ENCODE peak calls at places on chromosomes 12 and 14, in four cellular contexts. One of them, this sample, is unnamed.

GRCh38 chr14:24147761-24148428 is 597 bp downstream of the RNF31 start:
- DNase-seq in fibroblast of the aortic adventitia: no peak
- DNase-seq in Caco-2: no peak
- DNase-seq in esophagus muscularis mucosa: no peak
- DNase-seq in this sample: no peak

GRCh38 chr14:90732723-90733122 is 83.5 kb downstream of the TTC7B start:
- DNase-seq in fibroblast of the aortic adventitia: no peak
- DNase-seq in Caco-2: no peak
- DNase-seq in esophagus muscularis mucosa: peak; percentile 47
- DNase-seq in this sample: no peak

GRCh38 chr14:80948291-80948690 is 6.8 kb upstream of the CEP128 start:
- DNase-seq in fibroblast of the aortic adventitia: no peak
- DNase-seq in Caco-2: no peak
- DNase-seq in esophagus muscularis mucosa: no peak
- DNase-seq in this sample: no peak

GRCh38 chr12:127722651-127723050 is 544.3 kb upstream of the TMEM132C start:
- DNase-seq in fibroblast of the aortic adventitia: no peak
- DNase-seq in Caco-2: no peak
- DNase-seq in esophagus muscularis mucosa: no peak
- DNase-seq in this sample: no peak

GRCh38 chr14:91380610-91381371 is 36.8 kb downstream of the CCDC88C start:
- DNase-seq in fibroblast of the aortic adventitia: peak; percentile 11
- DNase-seq in Caco-2: no peak
- DNase-seq in esophagus muscularis mucosa: no peak
- DNase-seq in this sample: no peak

GRCh38 chr14:32808574-32809098 is 130.0 kb upstream of the NPAS3 start:
- DNase-seq in fibroblast of the aortic adventitia: peak; percentile 16
- DNase-seq in Caco-2: no peak
- DNase-seq in esophagus muscularis mucosa: no peak
- DNase-seq in this sample: no peak

GRCh38 chr12:62789856-62790255 is 145.1 kb downstream of the PPM1H start:
- DNase-seq in fibroblast of the aortic adventitia: no peak
- DNase-seq in Caco-2: no peak
- DNase-seq in esophagus muscularis mucosa: no peak
- DNase-seq in this sample: no peak

GRCh38 chr14:52327374-52328226 is 13.5 kb downstream of the PTGER2 start:
- DNase-seq in fibroblast of the aortic adventitia: no peak
- DNase-seq in Caco-2: no peak
- DNase-seq in esophagus muscularis mucosa: no peak
- DNase-seq in this sample: no peak

GRCh38 chr12:1529862-1530591 is 64.4 kb downstream of the FBXL14 start:
- DNase-seq in fibroblast of the aortic adventitia: no peak
- DNase-seq in Caco-2: peak; percentile 38
- DNase-seq in esophagus muscularis mucosa: no peak
- DNase-seq in this sample: peak; percentile 81

GRCh38 chr14:36383674-36384421 is 63.4 kb upstream of the MBIP start:
- DNase-seq in fibroblast of the aortic adventitia: peak; percentile 1
- DNase-seq in Caco-2: no peak
- DNase-seq in esophagus muscularis mucosa: no peak
- DNase-seq in this sample: no peak

GRCh38 chr14:68295316-68295816 is 475.8 kb downstream of the RAD51B start:
- DNase-seq in fibroblast of the aortic adventitia: no peak
- DNase-seq in Caco-2: peak; percentile 66
- DNase-seq in esophagus muscularis mucosa: no peak
- DNase-seq in this sample: no peak

GRCh38 chr14:50037837-50038236 is 78.5 kb downstream of the VCPKMT start:
- DNase-seq in fibroblast of the aortic adventitia: no peak
- DNase-seq in Caco-2: no peak
- DNase-seq in esophagus muscularis mucosa: no peak
- DNase-seq in this sample: no peak

GRCh38 chr12:114448618-114448933 is 42.6 kb upstream of the TBX5 start:
- DNase-seq in fibroblast of the aortic adventitia: no peak
- DNase-seq in Caco-2: no peak
- DNase-seq in esophagus muscularis mucosa: no peak
- DNase-seq in this sample: no peak

GRCh38 chr12:45289245-45290217 is 73.6 kb downstream of the ANO6 start:
- DNase-seq in fibroblast of the aortic adventitia: no peak
- DNase-seq in Caco-2: no peak
- DNase-seq in esophagus muscularis mucosa: no peak
- DNase-seq in this sample: no peak

GRCh38 chr14:50260072-50260471 is 28.7 kb upstream of the SOS2 start:
- DNase-seq in fibroblast of the aortic adventitia: no peak
- DNase-seq in Caco-2: no peak
- DNase-seq in esophagus muscularis mucosa: no peak
- DNase-seq in this sample: no peak

GRCh38 chr12:117041798-117042170 is 57.4 kb downstream of the TESC start:
- DNase-seq in fibroblast of the aortic adventitia: no peak
- DNase-seq in Caco-2: no peak
- DNase-seq in esophagus muscularis mucosa: no peak
- DNase-seq in this sample: no peak

GRCh38 chr14:51869426-51870113 is 9.2 kb downstream of the GNG2 start:
- DNase-seq in fibroblast of the aortic adventitia: no peak
- DNase-seq in Caco-2: no peak
- DNase-seq in esophagus muscularis mucosa: no peak
- DNase-seq in this sample: no peak

GRCh38 chr14:71212683-71213107 is 305.4 kb downstream of the PCNX1 start:
- DNase-seq in fibroblast of the aortic adventitia: no peak
- DNase-seq in Caco-2: no peak
- DNase-seq in esophagus muscularis mucosa: no peak
- DNase-seq in this sample: no peak

GRCh38 chr14:52434955-52435354 is 117.3 kb downstream of the TXNDC16 start:
- DNase-seq in fibroblast of the aortic adventitia: no peak
- DNase-seq in Caco-2: no peak
- DNase-seq in esophagus muscularis mucosa: no peak
- DNase-seq in this sample: no peak

GRCh38 chr12:30926243-30927209 is at the start of gene TSPAN11:
- DNase-seq in fibroblast of the aortic adventitia: peak; percentile 16
- DNase-seq in Caco-2: no peak
- DNase-seq in esophagus muscularis mucosa: no peak
- DNase-seq in this sample: peak; percentile 89

GRCh38 chr12:104354167-104354867 is 50.8 kb downstream of the EID3 start:
- DNase-seq in fibroblast of the aortic adventitia: no peak
- DNase-seq in Caco-2: no peak
- DNase-seq in esophagus muscularis mucosa: no peak
- DNase-seq in this sample: no peak

GRCh38 chr12:126163984-126164383 is 1098.7 kb downstream of the AACS start:
- DNase-seq in fibroblast of the aortic adventitia: no peak
- DNase-seq in Caco-2: no peak
- DNase-seq in esophagus muscularis mucosa: no peak
- DNase-seq in this sample: no peak

GRCh38 chr14:94598816-94599655 is 13.2 kb upstream of the SERPINA3 start:
- DNase-seq in fibroblast of the aortic adventitia: peak; percentile 97
- DNase-seq in Caco-2: peak; percentile 64
- DNase-seq in esophagus muscularis mucosa: peak; percentile 94
- DNase-seq in this sample: no peak

GRCh38 chr12:1706284-1707016 is 15.6 kb downstream of the ADIPOR2 start:
- DNase-seq in fibroblast of the aortic adventitia: peak; percentile 39
- DNase-seq in Caco-2: no peak
- DNase-seq in esophagus muscularis mucosa: no peak
- DNase-seq in this sample: no peak

GRCh38 chr14:102044566-102044965 is 42.3 kb downstream of the HSP90AA1 start:
- DNase-seq in fibroblast of the aortic adventitia: no peak
- DNase-seq in Caco-2: no peak
- DNase-seq in esophagus muscularis mucosa: no peak
- DNase-seq in this sample: no peak

GRCh38 chr12:106883421-106883820 is 72.3 kb upstream of the TMEM263 start:
- DNase-seq in fibroblast of the aortic adventitia: peak; percentile 18
- DNase-seq in Caco-2: no peak
- DNase-seq in esophagus muscularis mucosa: no peak
- DNase-seq in this sample: no peak

GRCh38 chr14:21734457-21735074 is 60.9 kb upstream of the OR4E1 start:
- DNase-seq in fibroblast of the aortic adventitia: peak; percentile 27
- DNase-seq in Caco-2: peak; percentile 53
- DNase-seq in esophagus muscularis mucosa: no peak
- DNase-seq in this sample: peak; percentile 31

GRCh38 chr12:92049403-92049802 is 96.2 kb downstream of the BTG1 start:
- DNase-seq in fibroblast of the aortic adventitia: no peak
- DNase-seq in Caco-2: no peak
- DNase-seq in esophagus muscularis mucosa: no peak
- DNase-seq in this sample: no peak

GRCh38 chr14:68476965-68477455 is 315.9 kb downstream of the ZFP36L1 start:
- DNase-seq in fibroblast of the aortic adventitia: no peak
- DNase-seq in Caco-2: no peak
- DNase-seq in esophagus muscularis mucosa: no peak
- DNase-seq in this sample: no peak

GRCh38 chr12:109085590-109085989 is 7.7 kb downstream of the ALKBH2 start:
- DNase-seq in fibroblast of the aortic adventitia: no peak
- DNase-seq in Caco-2: no peak
- DNase-seq in esophagus muscularis mucosa: no peak
- DNase-seq in this sample: no peak

GRCh38 chr12:126663304-126664094 is 1598.3 kb downstream of the AACS start:
- DNase-seq in fibroblast of the aortic adventitia: peak; percentile 57
- DNase-seq in Caco-2: peak; percentile 2
- DNase-seq in esophagus muscularis mucosa: no peak
- DNase-seq in this sample: peak; percentile 17

GRCh38 chr12:127620956-127621355 is 646.0 kb upstream of the TMEM132C start:
- DNase-seq in fibroblast of the aortic adventitia: no peak
- DNase-seq in Caco-2: no peak
- DNase-seq in esophagus muscularis mucosa: no peak
- DNase-seq in this sample: no peak

GRCh38 chr14:99745307-99745951 is 47.8 kb upstream of the EML1 start:
- DNase-seq in fibroblast of the aortic adventitia: peak; percentile 85
- DNase-seq in Caco-2: no peak
- DNase-seq in esophagus muscularis mucosa: no peak
- DNase-seq in this sample: no peak

GRCh38 chr14:37641117-37641516 is 45.7 kb downstream of the TTC6 start:
- DNase-seq in fibroblast of the aortic adventitia: no peak
- DNase-seq in Caco-2: no peak
- DNase-seq in esophagus muscularis mucosa: no peak
- DNase-seq in this sample: no peak

GRCh38 chr12:62934799-62935674 is at the start of gene PPM1H:
- DNase-seq in fibroblast of the aortic adventitia: peak; percentile 9
- DNase-seq in Caco-2: peak; percentile 98
- DNase-seq in esophagus muscularis mucosa: no peak
- DNase-seq in this sample: peak; percentile 83

GRCh38 chr12:124681779-124682391 is 114.5 kb upstream of the NCOR2 start:
- DNase-seq in fibroblast of the aortic adventitia: peak; percentile 76
- DNase-seq in Caco-2: peak; percentile 21
- DNase-seq in esophagus muscularis mucosa: peak; percentile 94
- DNase-seq in this sample: no peak

GRCh38 chr12:42958271-42958674 is 368.7 kb upstream of the PRICKLE1 start:
- DNase-seq in fibroblast of the aortic adventitia: no peak
- DNase-seq in Caco-2: no peak
- DNase-seq in esophagus muscularis mucosa: no peak
- DNase-seq in this sample: no peak
- H3K4me3 ChIP-seq in fibroblast of the aortic adventitia: no peak overlapping the region
- H3K4me3 ChIP-seq in Caco-2: no peak overlapping the region
- H3K4me3 ChIP-seq in esophagus muscularis mucosa: no peak overlapping the region
- H3K4me3 ChIP-seq in this sample: no peak overlapping the region

GRCh38 chr12:50639721-50640120 is 124.2 kb upstream of the ATF1 start:
- DNase-seq in fibroblast of the aortic adventitia: no peak
- DNase-seq in Caco-2: no peak
- DNase-seq in esophagus muscularis mucosa: no peak
- DNase-seq in this sample: no peak
- H3K4me3 ChIP-seq in fibroblast of the aortic adventitia: no peak overlapping the region
- H3K4me3 ChIP-seq in Caco-2: no peak overlapping the region
- H3K4me3 ChIP-seq in esophagus muscularis mucosa: no peak overlapping the region
- H3K4me3 ChIP-seq in this sample: no peak overlapping the region

GRCh38 chr12:6540181-6540877 is 6.0 kb downstream of the GAPDH start:
- DNase-seq in fibroblast of the aortic adventitia: peak; percentile 95
- DNase-seq in Caco-2: peak; percentile 66
- DNase-seq in esophagus muscularis mucosa: peak; percentile 98
- DNase-seq in this sample: peak; percentile 36
- H3K4me3 ChIP-seq in fibroblast of the aortic adventitia: peak overlapping the region; percentile 9
- H3K4me3 ChIP-seq in Caco-2: no peak overlapping the region
- H3K4me3 ChIP-seq in esophagus muscularis mucosa: peak overlapping the region; percentile 17
- H3K4me3 ChIP-seq in this sample: no peak overlapping the region

GRCh38 chr12:87660987-87661769 is 368.0 kb downstream of the C12orf50 start:
- DNase-seq in fibroblast of the aortic adventitia: peak; percentile 71
- DNase-seq in Caco-2: no peak
- DNase-seq in esophagus muscularis mucosa: no peak
- DNase-seq in this sample: no peak
- H3K4me3 ChIP-seq in fibroblast of the aortic adventitia: no peak overlapping the region
- H3K4me3 ChIP-seq in Caco-2: no peak overlapping the region
- H3K4me3 ChIP-seq in esophagus muscularis mucosa: no peak overlapping the region
- H3K4me3 ChIP-seq in this sample: no peak overlapping the region